ENCODE peak calls at places on chromosomes 12 and 14, in ten cellular contexts. X is IMR-90, M is fibroblast of the aortic adventitia, U is GM12878, V is psoas muscle, L is GM12864, E is ascending aorta, I is BJ, D is B cell, S is body of pancreas. P is an unnamed sample.
A peak's percentile ranks its signal among the peaks of the same experiment; 100 is the strongest.

GRCh38 chr12:52335598-52336262 is 14.5 kb upstream of the KRT83 start:
- DNase-seq in V (no peak), E (no peak), S (peak; percentile 14), I (no peak), M (no peak), L (no peak), X (no peak), D (no peak), U (no peak), P (no peak)

GRCh38 chr14:37232907-37233481 is 35.3 kb downstream of the MIPOL1 start:
- DNase-seq in M (peak; percentile 69), X (peak; percentile 69), L (no peak), D (no peak), U (no peak), V (no peak), S (peak; percentile 10), I (no peak), E (no peak), P (no peak)

GRCh38 chr12:40970320-40970907 is 217.7 kb upstream of the PDZRN4 start:
- DNase-seq in M (no peak), U (no peak), L (no peak), E (no peak), D (no peak), V (no peak), I (no peak), S (no peak), X (no peak), P (no peak)

GRCh38 chr12:49557917-49558215 is 10.1 kb downstream of the MCRS1 start:
- DNase-seq in L (no peak), V (no peak), S (no peak), D (no peak), I (no peak), U (no peak), E (no peak), X (no peak), M (no peak), P (no peak)

GRCh38 chr12:11826607-11827006 is 177.1 kb downstream of the ETV6 start:
- DNase-seq in U (no peak), X (no peak), L (no peak), S (no peak), E (no peak), D (no peak), M (no peak), I (no peak), V (no peak), P (no peak)

GRCh38 chr12:50824914-50825313 is 17.8 kb upstream of the TMPRSS12 start:
- DNase-seq in X (no peak), V (no peak), L (no peak), U (no peak), S (no peak), D (no peak), M (no peak), I (no peak), E (no peak), P (no peak)

GRCh38 chr14:54713364-54713763 is 146.4 kb downstream of the SAMD4A start:
- DNase-seq in U (no peak), X (peak; percentile 65), M (peak; percentile 88), D (no peak), E (no peak), S (no peak), V (no peak), L (no peak), I (peak; percentile 39), P (no peak)

GRCh38 chr14:24231263-24232120 is 675 bp downstream of the NEDD8 start:
- DNase-seq in U (no peak), M (no peak), E (no peak), L (no peak), I (no peak), V (no peak), D (no peak), X (no peak), S (no peak), P (peak; percentile 41)

GRCh38 chr12:112751844-112752243 is 39.7 kb upstream of the RPH3A start:
- DNase-seq in U (no peak), E (no peak), M (no peak), L (no peak), X (no peak), S (no peak), I (no peak), V (no peak), D (no peak), P (no peak)

GRCh38 chr14:103281496-103282231 is 52.4 kb upstream of the EIF5 start:
- DNase-seq in M (peak; percentile 59), E (no peak), D (no peak), L (no peak), I (no peak), X (peak; percentile 62), V (peak; percentile 31), U (no peak), S (peak; percentile 45), P (peak; percentile 54)

GRCh38 chr12:13179159-13180074 is 17.1 kb upstream of the EMP1 start:
- DNase-seq in S (peak; percentile 56), I (no peak), V (peak; percentile 44), M (peak; percentile 62), U (no peak), E (no peak), D (no peak), X (peak; percentile 37), L (no peak), P (peak; percentile 30)

GRCh38 chr12:9869307-9870161 is at the start of gene CLEC2B:
- DNase-seq in L (peak; percentile 31), U (peak; percentile 40), D (peak; percentile 42), X (peak; percentile 85), M (peak; percentile 80), V (no peak), I (peak; percentile 81), E (no peak), S (peak; percentile 13), P (no peak)

GRCh38 chr14:60061371-60061770 is 30.4 kb upstream of the PCNX4 start:
- DNase-seq in V (no peak), M (peak; percentile 41), X (no peak), L (no peak), U (no peak), I (peak; percentile 11), E (no peak), D (no peak), S (no peak), P (no peak)

GRCh38 chr12:127761880-127762279 is 505.1 kb upstream of the TMEM132C start:
- DNase-seq in U (no peak), L (no peak), M (no peak), D (no peak), I (no peak), S (no peak), V (no peak), X (no peak), E (no peak), P (no peak)

GRCh38 chr12:114504311-114504710 is 98.4 kb upstream of the TBX5 start:
- DNase-seq in U (no peak), M (no peak), X (peak; percentile 44), D (no peak), I (peak; percentile 47), E (no peak), V (no peak), S (no peak), L (no peak), P (no peak)

GRCh38 chr12:123387508-123388217 is 3.7 kb downstream of the KMT5A start:
- DNase-seq in E (no peak), M (no peak), X (no peak), I (no peak), S (no peak), L (no peak), D (no peak), V (no peak), U (no peak), P (no peak)
- TF ChIP-seq CTCF in E (no peak), M (no peak), X (no peak), I (no peak), S (no peak), L (peak; percentile 6), D (no peak), V (no peak), U (no peak), P (no peak)

GRCh38 chr14:58272589-58273372 is 25.6 kb upstream of the ARID4A start:
- DNase-seq in D (no peak), X (peak; percentile 53), I (no peak), M (peak; percentile 48), E (no peak), U (no peak), L (no peak), V (no peak), S (peak; percentile 70), P (no peak)
- TF ChIP-seq CTCF in D (no peak), X (peak; percentile 9), I (peak; percentile 18), M (peak; percentile 18), E (no peak), U (no peak), L (no peak), V (peak; percentile 13), S (no peak), P (no peak)

DNA sequence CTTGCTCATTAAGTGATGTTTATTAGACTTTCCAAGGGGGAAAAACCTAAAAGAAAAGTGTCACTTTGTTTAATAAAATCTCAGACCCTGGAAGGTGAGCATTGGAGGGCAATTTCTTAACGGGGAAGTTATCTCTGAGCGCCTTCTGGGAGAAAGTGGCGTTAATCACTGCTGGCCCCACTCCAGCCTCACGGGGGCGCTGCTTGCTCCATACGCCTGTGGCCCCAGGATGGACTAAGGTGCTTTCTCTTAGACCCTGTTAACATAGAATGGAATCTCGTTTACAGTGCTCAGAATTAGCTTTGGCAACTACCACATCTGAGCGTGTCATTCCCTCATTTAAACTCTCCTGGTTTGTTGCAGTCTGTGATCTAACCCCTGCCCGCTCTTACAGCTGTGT is 16.4 kb upstream of the PRIMA1 start:
- DNase-seq in U (no peak), M (no peak), E (no peak), S (no peak), D (no peak), I (no peak), L (no peak), V (no peak), X (no peak), P (no peak)
- TF ChIP-seq CTCF in U (no peak), M (no peak), E (no peak), S (no peak), D (no peak), I (no peak), L (peak; percentile 17), V (no peak), X (no peak), P (no peak)

GRCh38 chr12:104181313-104181712 is 34.3 kb upstream of the TXNRD1 start:
- DNase-seq in S (no peak), E (no peak), D (no peak), V (no peak), X (peak; percentile 67), L (no peak), I (no peak), M (peak; percentile 47), U (no peak), P (no peak)

GRCh38 chr12:104177336-104177662 is 38.3 kb upstream of the TXNRD1 start:
- DNase-seq in E (no peak), S (no peak), X (no peak), U (no peak), I (no peak), M (no peak), D (no peak), L (no peak), V (no peak), P (no peak)

GRCh38 chr12:104175726-104176247 is 37.8 kb upstream of the NFYB start:
- DNase-seq in I (no peak), V (no peak), X (no peak), U (no peak), M (no peak), D (no peak), E (no peak), L (no peak), S (no peak), P (no peak)

GRCh38 chr12:104180389-104180788 is 35.2 kb upstream of the TXNRD1 start:
- DNase-seq in V (no peak), U (no peak), D (no peak), X (no peak), L (no peak), I (no peak), S (no peak), M (no peak), E (no peak), P (no peak)

GRCh38 chr12:104177663-104178501 is 37.7 kb upstream of the TXNRD1 start:
- DNase-seq in V (peak; percentile 75), M (peak; percentile 99), E (peak; percentile 92), L (no peak), S (peak; percentile 68), D (no peak), X (peak; percentile 97), I (peak; percentile 98), U (no peak), P (no peak)
- TF ChIP-seq CTCF in V (no peak), M (peak; percentile 36), E (peak; percentile 54), L (no peak), S (no peak), D (no peak), X (peak; percentile 65), I (peak; percentile 45), U (no peak), P (no peak)

P was measured in D721Med.